ENCODE peak calls at places on chromosomes 7 and 10, in nine cellular contexts. One of them, this sample, is unnamed.
A peak's percentile ranks its signal among the peaks of the same experiment; 100 is the strongest.

GRCh38 chr7:744854-745430 is 17.9 kb upstream of the PRKAR1B start:
- DNase-seq in CD4-positive, alpha-beta T cell: peak; percentile 2
- DNase-seq in astrocyte: no peak
- DNase-seq in colonic mucosa: no peak
- DNase-seq in neural progenitor cell: no peak
- DNase-seq in IMR-90: no peak
- DNase-seq in WERI-Rb-1: peak; percentile 5
- DNase-seq in brain microvascular endothelial cell: no peak
- DNase-seq in hepatocyte: no peak
- DNase-seq in this sample: no peak

GRCh38 chr7:30465342-30466170 is 13.0 kb downstream of the NOD1 start:
- DNase-seq in CD4-positive, alpha-beta T cell: no peak
- DNase-seq in IMR-90: peak; percentile 48
- DNase-seq in hepatocyte: no peak
- DNase-seq in neural progenitor cell: no peak
- DNase-seq in brain microvascular endothelial cell: no peak
- DNase-seq in WERI-Rb-1: no peak
- DNase-seq in astrocyte: no peak
- DNase-seq in colonic mucosa: no peak
- DNase-seq in this sample: no peak

GRCh38 chr7:19111474-19112143 is 5.8 kb downstream of the TWIST1 start:
- DNase-seq in hepatocyte: no peak
- DNase-seq in WERI-Rb-1: no peak
- DNase-seq in brain microvascular endothelial cell: no peak
- DNase-seq in colonic mucosa: no peak
- DNase-seq in astrocyte: no peak
- DNase-seq in neural progenitor cell: no peak
- DNase-seq in IMR-90: no peak
- DNase-seq in CD4-positive, alpha-beta T cell: no peak
- DNase-seq in this sample: no peak

GRCh38 chr10:80161321-80162084 is 29.0 kb downstream of the PLAC9 start:
- DNase-seq in colonic mucosa: no peak
- DNase-seq in WERI-Rb-1: no peak
- DNase-seq in hepatocyte: no peak
- DNase-seq in neural progenitor cell: peak; percentile 62
- DNase-seq in CD4-positive, alpha-beta T cell: no peak
- DNase-seq in IMR-90: no peak
- DNase-seq in brain microvascular endothelial cell: no peak
- DNase-seq in astrocyte: no peak
- DNase-seq in this sample: peak; percentile 30

GRCh38 chr7:28062197-28062988 is 118.2 kb downstream of the JAZF1 start:
- DNase-seq in astrocyte: peak; percentile 32
- DNase-seq in hepatocyte: peak; percentile 83
- DNase-seq in CD4-positive, alpha-beta T cell: no peak
- DNase-seq in colonic mucosa: peak; percentile 82
- DNase-seq in brain microvascular endothelial cell: peak; percentile 71
- DNase-seq in neural progenitor cell: peak; percentile 86
- DNase-seq in IMR-90: peak; percentile 65
- DNase-seq in WERI-Rb-1: peak; percentile 68
- DNase-seq in this sample: peak; percentile 91

GRCh38 chr7:22821702-22822485 is 755 bp downstream of the TOMM7 start:
- DNase-seq in CD4-positive, alpha-beta T cell: no peak
- DNase-seq in WERI-Rb-1: no peak
- DNase-seq in brain microvascular endothelial cell: no peak
- DNase-seq in IMR-90: no peak
- DNase-seq in neural progenitor cell: peak; percentile 29
- DNase-seq in colonic mucosa: peak; percentile 29
- DNase-seq in astrocyte: no peak
- DNase-seq in hepatocyte: peak; percentile 15
- DNase-seq in this sample: no peak

GRCh38 chr10:14586901-14587300 is 187.8 kb downstream of the FAM107B start:
- DNase-seq in brain microvascular endothelial cell: no peak
- DNase-seq in colonic mucosa: no peak
- DNase-seq in CD4-positive, alpha-beta T cell: peak; percentile 65
- DNase-seq in astrocyte: no peak
- DNase-seq in WERI-Rb-1: no peak
- DNase-seq in IMR-90: no peak
- DNase-seq in neural progenitor cell: no peak
- DNase-seq in hepatocyte: peak; percentile 52
- DNase-seq in this sample: no peak

GRCh38 chr7:27167916-27168264 is 2.6 kb upstream of the HOXA9 start:
- DNase-seq in brain microvascular endothelial cell: no peak
- DNase-seq in CD4-positive, alpha-beta T cell: no peak
- DNase-seq in WERI-Rb-1: no peak
- DNase-seq in neural progenitor cell: no peak
- DNase-seq in colonic mucosa: no peak
- DNase-seq in astrocyte: no peak
- DNase-seq in hepatocyte: no peak
- DNase-seq in IMR-90: no peak
- DNase-seq in this sample: no peak

DNA sequence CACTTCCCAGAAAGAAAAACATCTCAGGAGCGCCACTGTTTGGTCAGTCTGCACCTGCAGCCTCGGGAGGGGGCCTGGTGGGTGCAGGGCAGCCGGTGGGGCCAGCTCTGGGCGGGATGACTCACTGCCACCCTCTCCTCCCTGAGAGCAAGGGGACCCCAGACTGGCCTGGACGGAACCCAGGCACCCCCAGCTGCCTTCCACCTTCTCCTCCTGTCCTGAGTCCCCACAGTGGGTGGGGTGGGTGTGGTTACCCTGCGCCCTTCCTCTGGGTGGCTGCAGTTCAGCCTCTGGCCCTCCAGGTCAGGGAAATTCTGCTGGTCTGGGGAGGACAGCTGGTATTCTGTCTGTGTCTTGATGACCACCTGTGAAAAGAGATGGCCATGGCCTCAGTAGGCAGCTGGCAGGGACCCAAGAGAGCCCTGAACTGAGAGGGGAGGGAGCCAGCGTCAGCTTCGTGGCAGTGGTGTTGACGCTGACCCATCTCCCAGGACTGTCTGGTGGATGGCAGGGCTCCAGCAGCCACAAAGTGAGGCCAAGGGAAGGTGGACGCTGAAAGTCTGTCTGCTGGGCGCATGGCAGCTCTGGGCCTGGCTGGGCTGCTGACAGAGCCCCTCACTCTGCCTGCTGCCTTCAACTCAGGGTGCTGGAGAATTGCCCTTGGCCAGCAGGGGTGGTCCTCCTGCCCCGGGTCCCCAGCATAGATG is 8.9 kb downstream of the CALY start:
- DNase-seq in hepatocyte: no peak
- DNase-seq in WERI-Rb-1: no peak
- DNase-seq in colonic mucosa: no peak
- DNase-seq in astrocyte: no peak
- DNase-seq in CD4-positive, alpha-beta T cell: no peak
- DNase-seq in neural progenitor cell: no peak
- DNase-seq in brain microvascular endothelial cell: no peak
- DNase-seq in IMR-90: peak; percentile 27
- DNase-seq in this sample: no peak
- H3K27me3 ChIP-seq in hepatocyte: peaks cover 50% of the 10 kb centered on the region
- H3K27me3 ChIP-seq in WERI-Rb-1: peaks cover 14% of the 10 kb centered on the region
- H3K27me3 ChIP-seq in colonic mucosa: peaks cover 49% of the 10 kb centered on the region
- H3K27me3 ChIP-seq in astrocyte: peaks cover 29% of the 10 kb centered on the region
- H3K27me3 ChIP-seq in CD4-positive, alpha-beta T cell: peaks cover 42% of the 10 kb centered on the region
- H3K27me3 ChIP-seq in neural progenitor cell: peaks cover 78% of the 10 kb centered on the region
- H3K27me3 ChIP-seq in brain microvascular endothelial cell: peaks cover 28% of the 10 kb centered on the region
- H3K27me3 ChIP-seq in IMR-90: peaks cover 29% of the 10 kb centered on the region
- H3K27me3 ChIP-seq in this sample: peaks cover 36% of the 10 kb centered on the region

GRCh38 chr7:106570948-106571418 is 90.0 kb downstream of the CCDC71L start:
- DNase-seq in CD4-positive, alpha-beta T cell: no peak
- DNase-seq in hepatocyte: no peak
- DNase-seq in WERI-Rb-1: no peak
- DNase-seq in IMR-90: peak; percentile 15
- DNase-seq in astrocyte: no peak
- DNase-seq in brain microvascular endothelial cell: no peak
- DNase-seq in colonic mucosa: no peak
- DNase-seq in neural progenitor cell: no peak
- DNase-seq in this sample: no peak

GRCh38 chr7:106568002-106568679 is 92.8 kb downstream of the CCDC71L start:
- DNase-seq in IMR-90: no peak
- DNase-seq in WERI-Rb-1: no peak
- DNase-seq in colonic mucosa: no peak
- DNase-seq in CD4-positive, alpha-beta T cell: no peak
- DNase-seq in astrocyte: no peak
- DNase-seq in brain microvascular endothelial cell: no peak
- DNase-seq in neural progenitor cell: no peak
- DNase-seq in hepatocyte: no peak
- DNase-seq in this sample: no peak

GRCh38 chr7:106569500-106569929 is 91.4 kb downstream of the CCDC71L start:
- DNase-seq in astrocyte: no peak
- DNase-seq in WERI-Rb-1: no peak
- DNase-seq in hepatocyte: no peak
- DNase-seq in brain microvascular endothelial cell: no peak
- DNase-seq in CD4-positive, alpha-beta T cell: no peak
- DNase-seq in neural progenitor cell: no peak
- DNase-seq in colonic mucosa: no peak
- DNase-seq in IMR-90: no peak
- DNase-seq in this sample: no peak

GRCh38 chr7:106570146-106570545 is 90.8 kb downstream of the CCDC71L start:
- DNase-seq in brain microvascular endothelial cell: no peak
- DNase-seq in hepatocyte: no peak
- DNase-seq in CD4-positive, alpha-beta T cell: no peak
- DNase-seq in astrocyte: no peak
- DNase-seq in IMR-90: no peak
- DNase-seq in colonic mucosa: no peak
- DNase-seq in WERI-Rb-1: no peak
- DNase-seq in neural progenitor cell: no peak
- DNase-seq in this sample: no peak

DNA sequence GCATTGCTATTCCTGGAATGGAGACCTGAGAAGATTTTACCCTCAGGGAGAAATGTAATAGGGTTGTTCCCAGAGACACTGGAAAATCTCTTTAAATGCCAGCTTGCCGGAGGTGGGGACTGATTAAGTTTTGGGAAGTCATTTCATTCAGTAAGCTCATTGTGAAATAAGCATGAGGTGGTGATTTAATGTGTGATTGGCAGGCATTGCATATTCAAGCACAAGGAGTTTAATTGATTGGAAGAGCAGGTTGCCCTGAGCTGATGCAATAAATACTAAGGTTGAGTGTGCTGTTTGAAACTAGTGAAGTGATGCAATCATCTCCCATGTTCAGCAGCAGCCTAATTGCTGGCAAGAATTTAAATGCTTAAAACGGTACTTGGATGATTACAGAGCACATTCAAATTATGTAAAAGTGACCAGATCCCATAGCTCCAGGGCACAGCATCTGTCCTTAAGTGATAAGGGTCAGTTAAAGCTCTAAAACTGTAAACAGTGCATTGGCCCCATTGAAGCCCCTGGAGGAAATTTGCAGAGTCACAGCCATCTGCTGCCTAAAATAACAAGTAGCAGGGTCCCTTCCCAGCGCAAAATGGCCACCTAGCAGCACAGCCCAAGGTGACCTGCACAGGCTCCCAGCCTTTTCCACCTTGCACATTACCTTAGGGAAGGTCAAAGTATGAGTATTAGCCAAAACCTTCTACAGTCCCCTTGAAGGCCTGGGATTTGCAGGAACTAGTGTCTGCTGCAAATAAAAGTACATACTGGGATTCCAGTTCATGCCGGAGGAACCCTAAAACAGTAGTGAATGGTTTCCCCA is 92.1 kb downstream of the CCDC71L start:
- DNase-seq in CD4-positive, alpha-beta T cell: no peak
- DNase-seq in colonic mucosa: no peak
- DNase-seq in neural progenitor cell: no peak
- DNase-seq in astrocyte: peak; percentile 52
- DNase-seq in IMR-90: peak; percentile 85
- DNase-seq in brain microvascular endothelial cell: no peak
- DNase-seq in WERI-Rb-1: peak; percentile 18
- DNase-seq in hepatocyte: peak; percentile 24
- DNase-seq in this sample: peak; percentile 87
- H3K27me3 ChIP-seq in CD4-positive, alpha-beta T cell: no peaks in the 10 kb centered on the region
- H3K27me3 ChIP-seq in colonic mucosa: no peaks in the 10 kb centered on the region
- H3K27me3 ChIP-seq in neural progenitor cell: no peaks in the 10 kb centered on the region
- H3K27me3 ChIP-seq in astrocyte: no peaks in the 10 kb centered on the region
- H3K27me3 ChIP-seq in IMR-90: no peaks in the 10 kb centered on the region
- H3K27me3 ChIP-seq in brain microvascular endothelial cell: no peaks in the 10 kb centered on the region
- H3K27me3 ChIP-seq in WERI-Rb-1: no peaks in the 10 kb centered on the region
- H3K27me3 ChIP-seq in hepatocyte: no peaks in the 10 kb centered on the region
- H3K27me3 ChIP-seq in this sample: no peaks in the 10 kb centered on the region

GRCh38 chr7:7672545-7673239 is 32.1 kb downstream of the UMAD1 start:
- DNase-seq in hepatocyte: no peak
- DNase-seq in IMR-90: no peak
- DNase-seq in brain microvascular endothelial cell: no peak
- DNase-seq in CD4-positive, alpha-beta T cell: no peak
- DNase-seq in neural progenitor cell: no peak
- DNase-seq in colonic mucosa: no peak
- DNase-seq in WERI-Rb-1: no peak
- DNase-seq in astrocyte: no peak
- DNase-seq in this sample: no peak
- H3K27me3 ChIP-seq in hepatocyte: no peaks in the 10 kb centered on the region
- H3K27me3 ChIP-seq in IMR-90: no peaks in the 10 kb centered on the region
- H3K27me3 ChIP-seq in brain microvascular endothelial cell: no peaks in the 10 kb centered on the region
- H3K27me3 ChIP-seq in CD4-positive, alpha-beta T cell: no peaks in the 10 kb centered on the region
- H3K27me3 ChIP-seq in neural progenitor cell: no peaks in the 10 kb centered on the region
- H3K27me3 ChIP-seq in colonic mucosa: no peaks in the 10 kb centered on the region
- H3K27me3 ChIP-seq in WERI-Rb-1: no peaks in the 10 kb centered on the region
- H3K27me3 ChIP-seq in astrocyte: no peaks in the 10 kb centered on the region
- H3K27me3 ChIP-seq in this sample: no peaks in the 10 kb centered on the region

GRCh38 chr7:157701395-157701794 is 364.6 kb downstream of the DNAJB6 start:
- DNase-seq in colonic mucosa: no peak
- DNase-seq in brain microvascular endothelial cell: no peak
- DNase-seq in CD4-positive, alpha-beta T cell: no peak
- DNase-seq in astrocyte: no peak
- DNase-seq in hepatocyte: no peak
- DNase-seq in IMR-90: no peak
- DNase-seq in neural progenitor cell: no peak
- DNase-seq in WERI-Rb-1: no peak
- DNase-seq in this sample: no peak

GRCh38 chr7:157703131-157703530 is 366.3 kb downstream of the DNAJB6 start:
- DNase-seq in neural progenitor cell: no peak
- DNase-seq in colonic mucosa: no peak
- DNase-seq in hepatocyte: no peak
- DNase-seq in CD4-positive, alpha-beta T cell: peak; percentile 31
- DNase-seq in brain microvascular endothelial cell: no peak
- DNase-seq in astrocyte: no peak
- DNase-seq in IMR-90: no peak
- DNase-seq in WERI-Rb-1: no peak
- DNase-seq in this sample: no peak

GRCh38 chr7:157700237-157701005 is 363.6 kb downstream of the DNAJB6 start:
- DNase-seq in brain microvascular endothelial cell: no peak
- DNase-seq in astrocyte: no peak
- DNase-seq in WERI-Rb-1: no peak
- DNase-seq in CD4-positive, alpha-beta T cell: no peak
- DNase-seq in colonic mucosa: no peak
- DNase-seq in IMR-90: no peak
- DNase-seq in neural progenitor cell: peak; percentile 61
- DNase-seq in hepatocyte: no peak
- DNase-seq in this sample: no peak

GRCh38 chr7:157702311-157703023 is 365.7 kb downstream of the DNAJB6 start:
- DNase-seq in astrocyte: no peak
- DNase-seq in colonic mucosa: no peak
- DNase-seq in CD4-positive, alpha-beta T cell: peak; percentile 12
- DNase-seq in WERI-Rb-1: no peak
- DNase-seq in neural progenitor cell: no peak
- DNase-seq in hepatocyte: no peak
- DNase-seq in IMR-90: no peak
- DNase-seq in brain microvascular endothelial cell: no peak
- DNase-seq in this sample: peak; percentile 49

DNA sequence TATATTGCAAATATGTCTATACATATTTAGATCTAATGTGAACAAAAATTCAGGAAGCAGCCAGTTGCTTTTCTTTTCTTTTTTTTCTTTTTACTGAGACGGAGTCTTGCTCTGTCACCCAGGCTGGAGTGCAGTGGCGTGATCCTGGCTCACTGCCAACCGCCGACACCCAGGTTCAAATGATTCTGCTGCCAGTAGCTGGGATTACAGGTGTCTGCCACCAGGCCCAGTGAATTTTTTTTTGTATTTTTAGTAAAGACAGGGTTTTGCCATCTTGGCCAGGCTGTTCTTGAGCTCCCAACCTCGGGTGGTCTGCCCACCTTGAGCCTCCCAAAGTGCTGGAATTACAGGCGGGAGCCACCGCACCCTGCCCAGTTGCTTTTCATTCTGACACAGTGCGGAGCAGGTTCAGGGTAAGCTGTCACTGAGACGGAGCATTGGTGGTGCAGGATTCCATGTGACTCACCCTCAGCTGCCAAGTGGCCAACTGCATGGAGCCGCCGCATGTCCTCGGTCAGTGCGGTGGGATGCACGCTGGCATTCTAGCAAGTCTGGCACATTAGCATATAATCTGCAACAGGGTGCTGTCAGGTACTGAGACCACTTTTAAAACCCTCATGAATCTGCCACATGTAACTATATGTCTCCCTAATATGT is 362.7 kb downstream of the DNAJB6 start:
- DNase-seq in WERI-Rb-1: no peak
- DNase-seq in hepatocyte: no peak
- DNase-seq in brain microvascular endothelial cell: no peak
- DNase-seq in neural progenitor cell: no peak
- DNase-seq in astrocyte: no peak
- DNase-seq in IMR-90: no peak
- DNase-seq in CD4-positive, alpha-beta T cell: no peak
- DNase-seq in colonic mucosa: no peak
- DNase-seq in this sample: no peak
- H3K27me3 ChIP-seq in WERI-Rb-1: no peaks in the 10 kb centered on the region
- H3K27me3 ChIP-seq in hepatocyte: peaks cover 55% of the 10 kb centered on the region
- H3K27me3 ChIP-seq in brain microvascular endothelial cell: no peaks in the 10 kb centered on the region
- H3K27me3 ChIP-seq in neural progenitor cell: peaks cover 79% of the 10 kb centered on the region
- H3K27me3 ChIP-seq in astrocyte: peaks cover 7% of the 10 kb centered on the region
- H3K27me3 ChIP-seq in IMR-90: no peaks in the 10 kb centered on the region
- H3K27me3 ChIP-seq in CD4-positive, alpha-beta T cell: peaks cover 29% of the 10 kb centered on the region
- H3K27me3 ChIP-seq in colonic mucosa: no peaks in the 10 kb centered on the region
- H3K27me3 ChIP-seq in this sample: peaks cover 12% of the 10 kb centered on the region

This sample was measured in BE2C.